ENCODE peak calls at places on chromosomes 7 and 10, in seven cellular contexts. M is GM13976; E is adrenal gland; Y is T-helper 2 cell; X is AG08395; S is stimulated activated CD4-positive, alpha-beta T cell treated with anti-CD3 and anti-CD28 coated beads, Interleukin-12 subunit alpha, Interleukin-12 subunit beta, amount 100 ng/mL, for 24 hours; P is astrocyte of the hippocampus. C is an unnamed sample.

GRCh38 chr7:71457881-71458590 is 326.1 kb downstream of the GALNT17 start:
- DNase-seq in Y (no peak), P (no peak), S (no peak), X (no peak), M (no peak), E (no peak), C (no peak)

GRCh38 chr10:22997102-22997501 is 69.2 kb downstream of the ARMC3 start:
- DNase-seq in M (no peak), E (no peak), X (no peak), Y (no peak), S (no peak), P (peak), C (no peak)

GRCh38 chr7:127995157-127995865 is 35.9 kb downstream of the LRRC4 start:
- DNase-seq in P (peak), S (no peak), Y (no peak), M (no peak), E (no peak), X (peak), C (no peak)

GRCh38 chr10:122181055-122181732 is 89.9 kb upstream of the BTBD16 start:
- DNase-seq in Y (no peak), S (no peak), E (no peak), P (peak), M (no peak), X (peak), C (no peak)

GRCh38 chr7:41203542-41203941 is 499.3 kb downstream of the INHBA start:
- DNase-seq in M (no peak), P (no peak), S (no peak), Y (no peak), X (no peak), E (no peak), C (no peak)

GRCh38 chr7:158898025-158898424 is 41.7 kb downstream of the DYNC2I1 start:
- DNase-seq in P (no peak), Y (no peak), M (no peak), X (no peak), S (no peak), E (no peak), C (no peak)

GRCh38 chr7:51456471-51457060 is 140.0 kb upstream of the COBL start:
- DNase-seq in M (no peak), E (no peak), P (no peak), X (no peak), S (no peak), Y (no peak), C (no peak)

GRCh38 chr7:69847921-69848612 is 249.8 kb downstream of the AUTS2 start:
- DNase-seq in M (no peak), S (no peak), X (no peak), Y (no peak), E (peak), P (no peak), C (no peak)

GRCh38 chr7:158096582-158096981 is 491.0 kb downstream of the PTPRN2 start:
- DNase-seq in E (peak), S (no peak), P (no peak), Y (no peak), M (no peak), X (no peak), C (no peak)

GRCh38 chr7:81004098-81004497 is 85.2 kb upstream of the SEMA3C start:
- DNase-seq in X (peak), M (no peak), P (peak), E (no peak), Y (no peak), S (no peak), C (no peak)

GRCh38 chr7:370775-371118 is 80.8 kb downstream of the FOXL3 start:
- DNase-seq in Y (no peak), P (no peak), E (no peak), M (no peak), X (no peak), S (no peak), C (no peak)

GRCh38 chr7:80386686-80387085 is 125.2 kb downstream of the GNAT3 start:
- DNase-seq in P (peak), E (no peak), S (no peak), X (peak), M (no peak), Y (no peak), C (no peak)

GRCh38 chr7:131109011-131109756 is 218.5 kb upstream of the MKLN1 start:
- DNase-seq in S (no peak), M (no peak), X (peak), P (peak), E (no peak), Y (peak), C (no peak)

GRCh38 chr10:25899304-25899703 is 34.7 kb upstream of the MYO3A start:
- DNase-seq in M (no peak), S (no peak), P (no peak), E (no peak), X (no peak), Y (no peak), C (no peak)

GRCh38 chr10:132848306-132848705 is 62.4 kb upstream of the NKX6-2 start:
- DNase-seq in M (no peak), Y (no peak), P (peak), S (no peak), E (peak), X (no peak), C (no peak)